ENCODE peak calls at places on chromosomes 11 and 22, in six cellular contexts. One of them, this sample, is unnamed.

GRCh38 chr22:19821523-19822300 is 33.0 kb downstream of the GNB1L start:
- DNase-seq in LoVo: no peak
- DNase-seq in NCI-H1092: no peak
- DNase-seq in right cardiac atrium: no peak
- DNase-seq in SK-N-SH: peak; percentile 42
- DNase-seq in HEK293T: no peak
- DNase-seq in this sample: no peak

GRCh38 chr11:8086571-8086970 is 5.6 kb downstream of the TUB start:
- DNase-seq in LoVo: no peak
- DNase-seq in NCI-H1092: no peak
- DNase-seq in right cardiac atrium: no peak
- DNase-seq in SK-N-SH: no peak
- DNase-seq in HEK293T: no peak
- DNase-seq in this sample: no peak

GRCh38 chr11:6572215-6572614 is 31.2 kb downstream of the RRP8 start:
- DNase-seq in LoVo: no peak
- DNase-seq in NCI-H1092: no peak
- DNase-seq in right cardiac atrium: no peak
- DNase-seq in SK-N-SH: no peak
- DNase-seq in HEK293T: no peak
- DNase-seq in this sample: no peak

GRCh38 chr11:3094223-3094824 is 37.1 kb upstream of the CARS1 start:
- DNase-seq in LoVo: no peak
- DNase-seq in NCI-H1092: no peak
- DNase-seq in right cardiac atrium: no peak
- DNase-seq in SK-N-SH: no peak
- DNase-seq in HEK293T: no peak
- DNase-seq in this sample: no peak

GRCh38 chr11:10568486-10568941 is at the start of gene LYVE1:
- DNase-seq in LoVo: no peak
- DNase-seq in NCI-H1092: no peak
- DNase-seq in right cardiac atrium: no peak
- DNase-seq in SK-N-SH: no peak
- DNase-seq in HEK293T: no peak
- DNase-seq in this sample: no peak

GRCh38 chr22:43953988-43954771 is 1.1 kb upstream of the SAMM50 start:
- DNase-seq in LoVo: no peak
- DNase-seq in NCI-H1092: no peak
- DNase-seq in right cardiac atrium: no peak
- DNase-seq in SK-N-SH: peak; percentile 47
- DNase-seq in HEK293T: no peak
- DNase-seq in this sample: no peak

GRCh38 chr11:126132319-126132718 is 69.7 kb upstream of the CDON start:
- DNase-seq in LoVo: peak; percentile 62
- DNase-seq in NCI-H1092: no peak
- DNase-seq in right cardiac atrium: peak; percentile 80
- DNase-seq in SK-N-SH: no peak
- DNase-seq in HEK293T: peak; percentile 64
- DNase-seq in this sample: no peak

GRCh38 chr11:111522426-111522825 is 7.8 kb downstream of the HOATZ start:
- DNase-seq in LoVo: no peak
- DNase-seq in NCI-H1092: no peak
- DNase-seq in right cardiac atrium: no peak
- DNase-seq in SK-N-SH: no peak
- DNase-seq in HEK293T: no peak
- DNase-seq in this sample: no peak

GRCh38 chr11:2694495-2694894 is 5.3 kb downstream of the KCNQ1OT1 start:
- DNase-seq in LoVo: no peak
- DNase-seq in NCI-H1092: no peak
- DNase-seq in right cardiac atrium: no peak
- DNase-seq in SK-N-SH: no peak
- DNase-seq in HEK293T: no peak
- DNase-seq in this sample: no peak

This sample was measured in HuH-7.5.